ENCODE peak calls at places on chromosome 15, in five cellular contexts. A, R, V, L and I are unnamed samples.

GRCh38 chr15:99732711-99733267 is 448 bp downstream of the LYSMD4 start:
- DNase-seq in V (no peak), L (no peak), R (peak), A (peak), I (no peak)

GRCh38 chr15:40769310-40770146 is at the start of gene C15orf62:
- DNase-seq in R (no peak), L (peak), A (no peak), V (peak), I (no peak)

GRCh38 chr15:67968564-67969440 is 85.3 kb upstream of the PIAS1 start:
- DNase-seq in R (no peak), A (no peak), L (peak), V (no peak), I (no peak)

GRCh38 chr15:85706779-85707518 is 87.8 kb downstream of the KLHL25 start:
- DNase-seq in A (peak), R (no peak), L (no peak), V (peak), I (no peak)

GRCh38 chr15:40245666-40246065 is 6.8 kb downstream of the PAK6 start:
- DNase-seq in L (no peak), V (no peak), A (no peak), R (no peak), I (no peak)

GRCh38 chr15:85831415-85832113 is 36.8 kb upstream of the KLHL25 start:
- DNase-seq in R (peak), V (peak), L (peak), A (peak), I (peak)

GRCh38 chr15:72197045-72197459 is 535 bp downstream of the GRAMD2A start:
- DNase-seq in R (no peak), A (peak), L (no peak), V (no peak), I (no peak)

GRCh38 chr15:73382131-73382530 is 13.4 kb upstream of the HCN4 start:
- DNase-seq in V (no peak), L (no peak), A (no peak), R (no peak), I (no peak)

GRCh38 chr15:41241251-41241964 is 10.3 kb downstream of the CHP1 start:
- DNase-seq in A (no peak), R (no peak), V (no peak), L (no peak), I (no peak)

GRCh38 chr15:39177561-39177960 is 403.3 kb upstream of the THBS1 start:
- DNase-seq in V (no peak), R (no peak), A (no peak), L (no peak), I (no peak)

GRCh38 chr15:51751687-51752683 is 588 bp downstream of the TMOD2 start:
- DNase-seq in L (peak), A (peak), R (peak), V (peak), I (no peak)

GRCh38 chr15:20349774-20350498 is 191.7 kb downstream of the GOLGA6L6 start:
- DNase-seq in L (no peak), V (no peak), R (no peak), A (no peak), I (no peak)

GRCh38 chr15:39074341-39074740 is 506.5 kb upstream of the THBS1 start:
- DNase-seq in R (no peak), A (no peak), V (no peak), L (no peak), I (no peak)

GRCh38 chr15:66145242-66146182 is 108.0 kb downstream of the MEGF11 start:
- DNase-seq in R (no peak), V (no peak), L (peak), A (no peak), I (no peak)

GRCh38 chr15:101242160-101242998 is 9.5 kb downstream of the CHSY1 start:
- DNase-seq in L (no peak), V (peak), A (peak), R (no peak), I (no peak)

GRCh38 chr15:48946088-48946839 is 17.5 kb downstream of the SHC4 start:
- DNase-seq in A (no peak), L (no peak), R (no peak), V (peak), I (no peak)

GRCh38 chr15:100043069-100043641 is 298.6 kb downstream of the ADAMTS17 start:
- DNase-seq in V (peak), L (no peak), A (peak), R (no peak), I (no peak)

GRCh38 chr15:82158811-82159210 is 103.7 kb downstream of the EFL1 start:
- DNase-seq in A (no peak), V (no peak), R (peak), L (peak), I (no peak)

GRCh38 chr15:84982301-84982920 is 755 bp downstream of the PDE8A start:
- DNase-seq in A (no peak), L (no peak), V (no peak), R (peak), I (no peak)

GRCh38 chr15:40782609-40783227 is 12.9 kb downstream of the C15orf62 start:
- DNase-seq in L (peak), V (no peak), A (no peak), R (peak), I (no peak)

GRCh38 chr15:51103330-51103729 is 8.6 kb upstream of the TNFAIP8L3 start:
- DNase-seq in R (no peak), A (peak), L (no peak), V (peak), I (no peak)

GRCh38 chr15:52318729-52319500 is 23.3 kb upstream of the MYO5C start:
- DNase-seq in L (peak), V (no peak), A (no peak), R (peak), I (no peak)

GRCh38 chr15:70806992-70807712 is 43.8 kb upstream of the UACA start:
- DNase-seq in R (peak), A (no peak), V (peak), L (no peak), I (no peak)

GRCh38 chr15:74129411-74130088 is 836 bp upstream of the ISLR2 start:
- DNase-seq in L (no peak), A (no peak), R (no peak), V (no peak), I (no peak)

GRCh38 chr15:49916998-49917397 is 202.0 kb downstream of the ATP8B4 start:
- DNase-seq in A (no peak), V (no peak), R (no peak), L (no peak), I (no peak)

GRCh38 chr15:66128116-66128715 is 125.3 kb downstream of the MEGF11 start:
- DNase-seq in V (no peak), R (no peak), A (no peak), L (no peak), I (no peak)

GRCh38 chr15:65836665-65837064 is 32.6 kb upstream of the RAB11A start:
- DNase-seq in V (no peak), R (no peak), L (no peak), A (no peak), I (no peak)

GRCh38 chr15:31485431-31485830 is 158.8 kb downstream of the KLF13 start:
- DNase-seq in V (no peak), A (no peak), R (no peak), L (no peak), I (no peak)

GRCh38 chr15:101647251-101647650 is 4.9 kb downstream of the TM2D3 start:
- DNase-seq in R (no peak), A (no peak), V (no peak), L (no peak), I (no peak)

GRCh38 chr15:100968043-100968966 is 49.1 kb downstream of the LRRK1 start:
- DNase-seq in R (no peak), L (no peak), A (peak), V (peak), I (no peak)

GRCh38 chr15:21270474-21270873 is 169.8 kb downstream of the POTEB3 start:
- DNase-seq in R (no peak), A (no peak), L (no peak), V (peak), I (no peak)

GRCh38 chr15:88998980-88999713 is 86.0 kb upstream of the MFGE8 start:
- DNase-seq in V (no peak), A (no peak), L (no peak), R (no peak), I (no peak)